ENCODE peak calls at places on chromosomes 6 and 20, in six cellular contexts. W is left lung, Z is fibroblast of lung, M is pancreas, N is PC-3, T is heart right ventricle. E is an unnamed sample. For H3K36me3, the result is how much of the 10 kb centered on the place peaks cover.

GRCh38 chr6:14130431-14131075 is 13.0 kb downstream of the CD83 start:
- DNase-seq in W (no peak), Z (no peak), M (no peak), N (peak), T (no peak), E (no peak)

GRCh38 chr6:153001767-153002612 is 519 bp downstream of the MTRF1L start:
- DNase-seq in W (no peak), Z (no peak), M (peak), N (no peak), T (no peak), E (no peak)

GRCh38 chr20:25600632-25601031 is 15.3 kb upstream of the NINL start:
- DNase-seq in W (no peak), Z (peak), M (no peak), N (no peak), T (no peak), E (no peak)

GRCh38 chr6:129114992-129115391 is 232.1 kb downstream of the LAMA2 start:
- DNase-seq in W (no peak), Z (no peak), M (no peak), N (no peak), T (no peak), E (no peak)

GRCh38 chr6:105769987-105770386 is 316.1 kb upstream of the PRDM1 start:
- DNase-seq in W (no peak), Z (no peak), M (no peak), N (peak), T (no peak), E (no peak)

GRCh38 chr6:25270559-25270958 is 8.6 kb upstream of the CARMIL1 start:
- DNase-seq in W (no peak), Z (no peak), M (no peak), N (no peak), T (no peak), E (no peak)

GRCh38 chr6:136526937-136527336 is 23.3 kb downstream of the MAP7 start:
- DNase-seq in W (no peak), Z (no peak), M (no peak), N (no peak), T (no peak), E (no peak)

GRCh38 chr6:15249371-15250019 is 3.6 kb downstream of the JARID2 start:
- DNase-seq in W (no peak), Z (no peak), M (no peak), N (no peak), T (no peak), E (no peak)

GRCh38 chr20:815914-816606 is 17.5 kb upstream of the FAM110A start:
- DNase-seq in W (peak), Z (peak), M (no peak), N (peak), T (peak), E (no peak)

GRCh38 chr20:10433014-10433622 is 904 bp downstream of the MKKS start:
- DNase-seq in W (peak), Z (no peak), M (no peak), N (peak), T (no peak), E (no peak)

GRCh38 chr6:42431356-42431755 is 20.4 kb downstream of the TRERF1 start:
- DNase-seq in W (no peak), Z (no peak), M (no peak), N (no peak), T (no peak), E (no peak)

GRCh38 chr20:921020-921419 is 4.9 kb upstream of the ANGPT4 start:
- DNase-seq in W (no peak), Z (no peak), M (no peak), N (no peak), T (no peak), E (no peak)

GRCh38 chr6:158170656-158171081 is 2.5 kb downstream of the GTF2H5 start:
- DNase-seq in W (no peak), Z (peak), M (no peak), N (peak), T (no peak), E (no peak)

GRCh38 chr6:7909323-7910276 is 988 bp downstream of the TXNDC5 start:
- DNase-seq in W (peak), Z (peak), M (peak), N (peak), T (peak), E (peak)

GRCh38 chr6:40778186-40778585 is 191.0 kb upstream of the LRFN2 start:
- DNase-seq in W (no peak), Z (no peak), M (no peak), N (peak), T (no peak), E (no peak)

GRCh38 chr6:125066964-125067363 is 86.6 kb upstream of the TPD52L1 start:
- DNase-seq in W (no peak), Z (peak), M (no peak), N (peak), T (no peak), E (no peak)

GRCh38 chr6:20630136-20630535 is 95.9 kb downstream of the CDKAL1 start:
- DNase-seq in W (no peak), Z (no peak), M (no peak), N (no peak), T (no peak), E (no peak)

GRCh38 chr6:144678844-144679243 is 393.7 kb downstream of the UTRN start:
- DNase-seq in W (no peak), Z (peak), M (no peak), N (no peak), T (no peak), E (no peak)

GRCh38 chr6:33812669-33813068 is 8.9 kb upstream of the MLN start:
- DNase-seq in W (no peak), Z (peak), M (no peak), N (peak), T (peak), E (no peak)

GRCh38 chr6:4661391-4661790 is 114.8 kb upstream of the CDYL start:
- DNase-seq in W (no peak), Z (no peak), M (no peak), N (no peak), T (no peak), E (no peak)

GRCh38 chr20:63626424-63627128 is at the start of gene GMEB2:
- DNase-seq in W (peak), Z (peak), M (peak), N (peak), T (peak), E (peak)

GRCh38 chr6:142048593-142048980 is 84.1 kb upstream of the GJE1 start:
- DNase-seq in W (no peak), Z (no peak), M (no peak), N (no peak), T (no peak), E (no peak)

GRCh38 chr6:142047934-142048592 is 84.7 kb upstream of the GJE1 start:
- DNase-seq in W (no peak), Z (no peak), M (no peak), N (no peak), T (no peak), E (no peak)

GRCh38 chr6:142051404-142051803 is 81.3 kb upstream of the GJE1 start:
- DNase-seq in W (no peak), Z (no peak), M (no peak), N (no peak), T (no peak), E (no peak)

GRCh38 chr6:142045380-142046270 is 87.1 kb upstream of the GJE1 start:
- DNase-seq in W (no peak), Z (peak), M (no peak), N (peak), T (no peak), E (no peak)
- TF ChIP-seq CTCF in W (no peak), Z (no peak), M (no peak), N (peak), T (peak), E (peak)

DNA sequence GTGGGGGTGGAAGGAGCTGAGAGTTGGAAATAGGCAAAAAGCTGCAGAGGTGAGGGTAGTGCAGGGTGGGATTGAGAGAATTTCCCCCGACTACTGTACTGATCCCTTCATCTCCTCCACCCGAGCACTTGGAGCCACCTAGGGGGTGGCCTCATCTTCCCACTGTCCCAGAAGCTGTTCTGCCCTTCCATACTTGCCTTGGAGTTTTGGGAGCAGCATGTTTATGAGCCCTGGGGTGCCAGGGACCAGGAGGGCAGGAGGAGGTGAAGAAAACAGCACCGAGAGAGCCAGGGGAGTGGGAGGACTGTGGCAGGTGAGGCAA is 34.0 kb upstream of the HLA-A start:
- DNase-seq in W (no peak), Z (no peak), M (no peak), N (no peak), T (no peak), E (no peak)
- H3K36me3 ChIP-seq in W (under half), Z (under half), M (under half), N (under half), T (under half), E (under half)

GRCh38 chr6:46985943-46986342 is 56.2 kb downstream of the ADGRF1 start:
- DNase-seq in W (no peak), Z (no peak), M (no peak), N (peak), T (no peak), E (no peak)

GRCh38 chr6:46979206-46979605 is 57.5 kb upstream of the ADGRF5 start:
- DNase-seq in W (no peak), Z (no peak), M (no peak), N (no peak), T (no peak), E (no peak)

GRCh38 chr6:46983007-46983411 is 59.1 kb downstream of the ADGRF1 start:
- DNase-seq in W (no peak), Z (no peak), M (no peak), N (peak), T (no peak), E (no peak)
- TF ChIP-seq CTCF in W (no peak), Z (no peak), M (no peak), N (peak), T (peak), E (peak)

DNA sequence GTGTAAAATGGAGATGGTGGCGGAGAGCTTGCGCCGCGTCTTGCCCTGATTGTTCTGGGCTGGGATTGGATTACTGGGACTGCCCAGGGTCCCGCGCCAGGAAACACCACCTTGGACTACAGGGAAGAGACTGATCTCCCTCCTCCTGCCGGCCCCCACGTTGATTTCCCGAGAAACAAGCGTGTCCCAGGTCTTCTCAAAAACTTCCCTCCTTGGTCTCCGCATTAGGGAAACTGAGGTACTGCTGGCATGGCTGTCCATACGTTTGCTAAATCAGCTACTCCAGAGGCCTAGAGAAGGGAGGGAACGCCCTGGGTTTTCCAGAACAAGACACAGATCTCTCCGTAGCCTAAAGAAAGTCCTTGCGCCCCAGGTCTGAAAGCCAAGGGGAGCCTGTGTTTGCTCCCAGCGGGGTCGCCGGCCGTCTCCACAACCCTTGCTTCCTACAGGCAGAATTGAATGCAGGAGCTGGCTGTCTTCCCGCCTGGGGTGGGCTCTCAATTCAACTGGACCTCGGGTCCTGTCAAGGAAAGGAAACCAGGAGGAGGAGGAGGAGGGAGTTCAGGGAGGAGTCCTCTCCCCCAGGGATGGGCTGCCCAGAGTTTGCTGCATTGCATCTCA is 29.3 kb downstream of the TFAP2A start:
- DNase-seq in W (no peak), Z (no peak), M (no peak), N (no peak), T (no peak), E (no peak)
- H3K36me3 ChIP-seq in W (under half), Z (under half), M (under half), N (under half), T (under half), E (under half)

GRCh38 chr6:335146-335545 is 42.9 kb downstream of the DUSP22 start:
- DNase-seq in W (no peak), Z (no peak), M (no peak), N (no peak), T (no peak), E (no peak)

GRCh38 chr6:337782-338464 is 45.6 kb downstream of the DUSP22 start:
- DNase-seq in W (no peak), Z (no peak), M (no peak), N (no peak), T (no peak), E (no peak)

GRCh38 chr6:334536-334935 is 42.2 kb downstream of the DUSP22 start:
- DNase-seq in W (no peak), Z (no peak), M (no peak), N (no peak), T (no peak), E (no peak)

GRCh38 chr6:335572-335971 is 43.3 kb downstream of the DUSP22 start:
- DNase-seq in W (no peak), Z (no peak), M (no peak), N (no peak), T (no peak), E (no peak)

GRCh38 chr6:336159-337114 is 44.1 kb downstream of the DUSP22 start:
- DNase-seq in W (no peak), Z (no peak), M (no peak), N (no peak), T (no peak), E (no peak)
- TF ChIP-seq CTCF in W (no peak), Z (no peak), M (no peak), N (no peak), T (no peak), E (no peak)

DNA sequence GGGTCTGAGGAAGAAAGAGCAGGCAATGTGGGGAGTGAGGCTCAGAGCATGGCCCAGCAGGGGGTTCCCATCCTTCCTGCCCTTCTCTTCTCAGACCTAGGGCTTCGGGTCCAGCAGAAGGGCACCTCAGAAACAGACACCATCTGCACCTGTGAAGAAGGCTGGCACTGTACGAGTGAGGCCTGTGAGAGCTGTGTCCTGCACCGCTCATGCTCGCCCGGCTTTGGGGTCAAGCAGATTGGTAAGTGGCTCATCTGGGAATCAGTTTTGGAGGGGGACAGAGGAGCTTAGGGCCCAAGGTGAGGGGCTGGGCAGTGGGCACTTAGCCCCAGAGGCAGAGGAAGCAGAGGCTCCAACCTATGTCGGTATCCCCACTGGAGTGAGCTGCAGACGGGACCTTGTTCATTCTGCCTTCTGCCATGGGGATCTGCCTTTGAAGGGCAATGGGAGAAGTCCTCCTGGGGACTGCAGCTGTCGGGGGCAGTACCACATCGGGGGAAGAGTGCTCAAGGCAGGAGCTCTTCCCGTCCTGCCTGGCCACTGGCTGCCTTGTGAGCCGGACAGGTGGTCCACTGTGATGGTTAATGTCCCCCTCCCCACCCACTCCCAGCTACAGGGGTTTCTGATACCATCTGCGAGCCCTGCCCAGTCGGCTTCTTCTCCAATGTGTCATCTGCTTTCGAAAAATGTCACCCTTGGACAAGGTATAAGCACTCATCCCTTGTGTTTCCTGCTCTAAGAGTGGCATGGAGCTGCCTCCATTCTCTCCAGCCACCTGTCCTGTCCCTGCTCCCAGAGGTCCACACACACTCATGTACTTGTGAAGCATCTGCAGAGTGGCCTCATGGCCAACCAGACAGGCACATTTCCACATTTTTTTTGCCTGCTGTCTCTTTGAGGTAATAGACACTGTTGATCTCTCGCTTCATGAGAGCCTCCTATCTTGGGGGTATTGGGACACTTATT is 4.7 kb downstream of the CD40 start:
- DNase-seq in W (no peak), Z (no peak), M (no peak), N (no peak), T (no peak), E (peak)
- H3K36me3 ChIP-seq in W (under half), Z (under half), M (under half), N (under half), T (half or more), E (under half)

GRCh38 chr6:117840541-117840983 is 66.5 kb upstream of the SLC35F1 start:
- DNase-seq in W (no peak), Z (peak), M (no peak), N (peak), T (no peak), E (no peak)
- TF ChIP-seq CTCF in W (peak), Z (no peak), M (no peak), N (peak), T (no peak), E (peak)

DNA sequence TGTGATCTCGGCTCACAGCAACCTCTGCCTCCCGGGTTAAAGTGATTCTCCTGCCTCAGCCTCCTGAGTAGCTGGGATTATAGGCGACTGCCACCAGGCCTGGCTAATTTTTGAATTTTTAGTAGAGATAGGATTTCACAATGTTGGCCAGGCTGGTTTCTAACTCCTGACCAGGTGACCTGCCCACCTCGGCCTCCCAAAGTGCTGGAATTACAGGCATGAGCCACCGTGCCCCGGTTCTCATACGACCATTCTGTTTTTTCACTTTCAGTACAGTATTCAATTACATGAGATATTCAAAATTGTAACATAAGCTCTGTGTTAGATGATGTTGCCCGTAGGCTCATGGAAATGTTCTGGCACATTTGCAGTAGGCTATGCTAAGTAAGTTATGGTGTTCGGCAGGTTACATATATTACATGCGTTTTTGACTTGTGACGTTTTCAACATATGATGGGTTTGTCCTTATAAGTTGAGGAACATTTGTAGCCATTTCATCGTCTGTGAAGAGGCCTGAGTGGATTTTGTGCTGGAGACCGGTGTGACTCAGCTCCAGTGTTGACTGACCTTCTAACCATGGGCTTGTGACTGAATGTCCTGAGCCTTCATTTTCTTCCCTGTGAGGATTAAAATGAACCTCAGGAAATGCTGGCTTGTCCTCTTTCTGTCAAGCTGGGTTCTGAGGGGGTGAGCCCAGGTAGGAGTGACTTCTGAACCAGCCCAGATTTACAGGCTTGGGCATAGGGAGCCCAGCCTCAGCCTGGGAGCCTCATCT is 12.2 kb downstream of the PPARD start:
- DNase-seq in W (no peak), Z (peak), M (no peak), N (no peak), T (no peak), E (no peak)
- H3K36me3 ChIP-seq in W (under half), Z (under half), M (under half), N (half or more), T (half or more), E (under half)

E was measured in RWPE2.